ENCODE peak calls at places on chromosome 13, in nine cellular contexts. J is astrocyte of the cerebellum, C is cardiac fibroblast, W is skeletal muscle cell, L is aorta, Q is upper lobe of left lung, A is astrocyte, H is AG04449, N is GM12864. M is an unnamed sample.

GRCh38 chr13:113029487-113030258 is 60.7 kb downstream of the MCF2L start:
- DNase-seq in J (no peak), C (peak; percentile 19), W (no peak), L (no peak), Q (peak; percentile 91), A (no peak), H (no peak), N (no peak), M (no peak)

GRCh38 chr13:112959206-112959605 is 9.8 kb upstream of the MCF2L start:
- DNase-seq in J (no peak), C (peak; percentile 24), W (peak; percentile 14), L (peak; percentile 39), Q (no peak), A (no peak), H (no peak), N (no peak), M (no peak)

GRCh38 chr13:97003071-97003470 is 8.8 kb upstream of the OXGR1 start:
- DNase-seq in J (no peak), C (peak; percentile 35), W (no peak), L (no peak), Q (no peak), A (peak; percentile 62), H (no peak), N (no peak), M (no peak)

GRCh38 chr13:23433171-23434153 is at the start of gene SACS:
- DNase-seq in J (peak; percentile 57), C (peak; percentile 65), W (no peak), L (no peak), Q (peak; percentile 72), A (peak; percentile 69), H (no peak), N (no peak), M (no peak)

GRCh38 chr13:61880576-61881283 is 465.1 kb upstream of the PCDH20 start:
- DNase-seq in J (no peak), C (peak; percentile 13), W (no peak), L (no peak), Q (no peak), A (no peak), H (no peak), N (no peak), M (no peak)

GRCh38 chr13:59247166-59247565 is 916.6 kb downstream of the DIAPH3 start:
- DNase-seq in J (no peak), C (peak; percentile 4), W (no peak), L (no peak), Q (no peak), A (no peak), H (no peak), N (no peak), M (no peak)

GRCh38 chr13:59111711-59112110 is 1052.0 kb downstream of the DIAPH3 start:
- DNase-seq in J (peak; percentile 91), C (peak; percentile 86), W (peak; percentile 48), L (no peak), Q (no peak), A (peak; percentile 91), H (peak; percentile 63), N (no peak), M (no peak)

GRCh38 chr13:106038752-106039151 is 496.7 kb downstream of the EFNB2 start:
- DNase-seq in J (peak; percentile 65), C (peak; percentile 87), W (peak; percentile 84), L (no peak), Q (no peak), A (peak; percentile 91), H (peak; percentile 74), N (no peak), M (peak; percentile 79)

GRCh38 chr13:84870190-84870589 is 929.0 kb downstream of the SLITRK6 start:
- DNase-seq in J (no peak), C (no peak), W (no peak), L (no peak), Q (no peak), A (no peak), H (no peak), N (no peak), M (no peak)

GRCh38 chr13:52815330-52815729 is 33.1 kb downstream of the PCDH8 start:
- DNase-seq in J (no peak), C (no peak), W (no peak), L (no peak), Q (peak; percentile 64), A (no peak), H (no peak), N (no peak), M (no peak)

GRCh38 chr13:42396501-42396900 is 124.5 kb downstream of the AKAP11 start:
- DNase-seq in J (no peak), C (no peak), W (no peak), L (no peak), Q (peak; percentile 0), A (no peak), H (no peak), N (no peak), M (no peak)

GRCh38 chr13:37418490-37418889 is 180.1 kb downstream of the POSTN start:
- DNase-seq in J (no peak), C (peak; percentile 88), W (no peak), L (no peak), Q (no peak), A (no peak), H (no peak), N (no peak), M (peak; percentile 63)

GRCh38 chr13:110652755-110653154 is 37.4 kb downstream of the NAXD start:
- DNase-seq in J (no peak), C (no peak), W (no peak), L (no peak), Q (no peak), A (no peak), H (no peak), N (no peak), M (no peak)

GRCh38 chr13:45691667-45692066 is 10.5 kb upstream of the CBY2 start:
- DNase-seq in J (no peak), C (no peak), W (no peak), L (no peak), Q (no peak), A (no peak), H (no peak), N (no peak), M (no peak)

GRCh38 chr13:21501709-21502108 is 42.6 kb upstream of the ZDHHC20 start:
- DNase-seq in J (no peak), C (no peak), W (no peak), L (no peak), Q (no peak), A (no peak), H (no peak), N (no peak), M (no peak)

GRCh38 chr13:36531746-36532486 is 99.6 kb downstream of the CCNA1 start:
- DNase-seq in J (no peak), C (peak; percentile 83), W (no peak), L (no peak), Q (no peak), A (peak; percentile 57), H (no peak), N (no peak), M (peak; percentile 1)

GRCh38 chr13:100650321-100650720 is 24.3 kb downstream of the TMTC4 start:
- DNase-seq in J (no peak), C (no peak), W (no peak), L (no peak), Q (no peak), A (no peak), H (no peak), N (no peak), M (no peak)

GRCh38 chr13:45121421-45121820 is 1.1 kb downstream of the GTF2F2 start:
- DNase-seq in J (peak; percentile 39), C (peak; percentile 49), W (no peak), L (no peak), Q (no peak), A (no peak), H (no peak), N (no peak), M (no peak)

GRCh38 chr13:26784704-26785639 is 24.4 kb upstream of the GPR12 start:
- DNase-seq in J (no peak), C (no peak), W (no peak), L (no peak), Q (peak; percentile 39), A (no peak), H (no peak), N (no peak), M (no peak)

GRCh38 chr13:26785845-26786630 is 25.5 kb upstream of the GPR12 start:
- DNase-seq in J (no peak), C (no peak), W (no peak), L (peak; percentile 76), Q (peak; percentile 34), A (no peak), H (no peak), N (no peak), M (no peak)

GRCh38 chr13:26787961-26788360 is 27.4 kb upstream of the GPR12 start:
- DNase-seq in J (no peak), C (no peak), W (no peak), L (no peak), Q (no peak), A (no peak), H (no peak), N (no peak), M (no peak)

DNA sequence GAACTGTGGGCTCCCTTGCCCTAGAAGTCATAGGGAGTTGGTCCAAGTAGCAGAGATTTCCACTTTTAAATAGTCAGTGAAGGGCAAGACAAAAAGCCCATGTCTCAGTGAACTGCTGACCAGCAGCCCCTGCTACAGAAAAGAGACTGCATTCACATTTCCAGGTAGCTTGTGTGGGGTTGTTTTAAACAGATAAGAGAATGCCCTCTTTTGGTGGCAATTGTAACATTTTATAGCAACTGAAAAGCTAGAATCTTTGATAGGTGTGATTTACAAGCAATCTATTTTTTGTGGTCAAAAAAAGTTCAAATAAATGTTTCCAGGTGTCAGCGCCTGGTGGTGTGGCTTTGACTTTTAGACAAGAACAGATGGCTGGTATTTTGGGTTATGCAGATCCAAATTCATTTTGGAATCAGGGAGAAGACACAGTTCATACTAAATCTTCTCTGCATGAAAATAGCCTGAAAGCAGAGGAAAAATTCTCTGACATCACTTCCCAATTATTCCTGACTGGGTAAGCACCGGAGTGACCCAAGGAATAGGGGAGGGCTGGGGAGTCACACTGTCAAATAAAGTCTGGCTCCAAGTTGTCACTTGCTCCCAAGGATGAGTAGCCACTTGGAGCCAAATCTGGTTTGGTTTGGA is 26.2 kb upstream of the GPR12 start:
- DNase-seq in J (no peak), C (no peak), W (no peak), L (no peak), Q (no peak), A (no peak), H (no peak), N (no peak), M (no peak)
- H3K4me3 ChIP-seq in J (no peak overlapping the region), C (no peak overlapping the region), W (no peak overlapping the region), L (no peak overlapping the region), Q (no peak overlapping the region), A (no peak overlapping the region), H (no peak overlapping the region), N (no peak overlapping the region), M (no peak overlapping the region)

GRCh38 chr13:65605386-65605785 is 1624.8 kb downstream of the PCDH9 start:
- DNase-seq in J (no peak), C (peak; percentile 27), W (no peak), L (no peak), Q (no peak), A (no peak), H (no peak), N (no peak), M (no peak)
- H3K4me3 ChIP-seq in J (no peak overlapping the region), C (no peak overlapping the region), W (no peak overlapping the region), L (no peak overlapping the region), Q (no peak overlapping the region), A (no peak overlapping the region), H (no peak overlapping the region), N (no peak overlapping the region), M (no peak overlapping the region)

GRCh38 chr13:73063166-73063565 is 4.4 kb downstream of the KLF5 start:
- DNase-seq in J (no peak), C (no peak), W (no peak), L (no peak), Q (no peak), A (no peak), H (no peak), N (no peak), M (no peak)
- H3K4me3 ChIP-seq in J (no peak overlapping the region), C (no peak overlapping the region), W (no peak overlapping the region), L (no peak overlapping the region), Q (no peak overlapping the region), A (no peak overlapping the region), H (no peak overlapping the region), N (no peak overlapping the region), M (no peak overlapping the region)

GRCh38 chr13:40666058-40666904 is at the start of gene FOXO1:
- DNase-seq in J (peak; percentile 45), C (peak; percentile 78), W (peak; percentile 59), L (peak; percentile 95), Q (peak; percentile 99), A (peak; percentile 79), H (no peak), N (no peak), M (peak; percentile 61)
- H3K4me3 ChIP-seq in J (peak within 1 kb of the TSS; percentile 63), C (peak within 1 kb of the TSS; percentile 94), W (peak within 1 kb of the TSS; percentile 65), L (peak within 1 kb of the TSS; percentile 90), Q (peak within 1 kb of the TSS; percentile 96), A (peak within 1 kb of the TSS; percentile 75), H (peak within 1 kb of the TSS; percentile 67), N (peak within 1 kb of the TSS; percentile 60), M (peak within 1 kb of the TSS; percentile 81)

M was measured in AG09309.